ENCODE peak calls at places on chromosome 9, in nine cellular contexts. O is OCI-LY7, M is adrenal gland, N is gastrocnemius medialis, J is right lobe of liver, R is K562, K is heart left ventricle, W is HFFc6, X is AG10803. E is an unnamed sample.

GRCh38 chr9:18756712-18757125 is 276.3 kb downstream of the SAXO1 start:
- DNase-seq in R (no peak), K (no peak), X (no peak), O (no peak), W (no peak), N (no peak), J (no peak), M (no peak), E (no peak)

GRCh38 chr9:98998441-98999151 is 54.9 kb downstream of the COL15A1 start:
- DNase-seq in J (peak), W (peak), N (peak), K (peak), R (peak), X (peak), O (peak), M (peak), E (peak)

GRCh38 chr9:85610074-85610855 is 131.5 kb downstream of the AGTPBP1 start:
- DNase-seq in R (peak), W (peak), M (no peak), X (peak), K (no peak), J (no peak), O (peak), N (no peak), E (no peak)

GRCh38 chr9:72633966-72634365 is 112.6 kb downstream of the TMC1 start:
- DNase-seq in X (peak), O (no peak), W (peak), N (no peak), K (no peak), J (no peak), M (no peak), R (no peak), E (no peak)

GRCh38 chr9:108162664-108163063 is 673.1 kb upstream of the KLF4 start:
- DNase-seq in O (no peak), X (peak), R (no peak), K (no peak), M (peak), J (no peak), W (no peak), N (no peak), E (no peak)

GRCh38 chr9:98791147-98792095 is 4.9 kb downstream of the ANKS6 start:
- DNase-seq in N (peak), R (peak), J (peak), X (peak), K (peak), O (peak), M (peak), W (peak), E (peak)

GRCh38 chr9:14769235-14769580 is 46.7 kb upstream of the CER1 start:
- DNase-seq in W (peak), R (peak), M (no peak), N (no peak), O (peak), K (no peak), X (peak), J (no peak), E (no peak)

GRCh38 chr9:13279284-13280162 is at the start of gene MPDZ:
- DNase-seq in R (peak), N (peak), M (peak), W (peak), O (no peak), J (peak), X (peak), K (peak), E (no peak)

GRCh38 chr9:98913705-98914104 is 30.0 kb upstream of the COL15A1 start:
- DNase-seq in O (no peak), N (no peak), J (no peak), X (no peak), R (no peak), K (no peak), M (no peak), W (no peak), E (no peak)

GRCh38 chr9:131651599-131651998 is 88.3 kb downstream of the RAPGEF1 start:
- DNase-seq in M (no peak), J (no peak), K (no peak), O (no peak), N (no peak), X (peak), W (peak), R (no peak), E (no peak)

GRCh38 chr9:131393622-131394463 is at the start of gene PRRC2B:
- DNase-seq in N (peak), O (peak), W (peak), R (peak), J (peak), X (peak), K (peak), M (peak), E (peak)

GRCh38 chr9:130904070-130905044 is 7.7 kb upstream of the QRFP start:
- DNase-seq in M (no peak), X (no peak), O (no peak), R (no peak), J (no peak), K (no peak), W (no peak), N (no peak), E (no peak)

GRCh38 chr9:90085633-90086032 is 480.8 kb downstream of the GADD45G start:
- DNase-seq in N (no peak), X (no peak), M (no peak), O (no peak), J (no peak), W (no peak), K (no peak), R (no peak), E (no peak)

GRCh38 chr9:26477963-26478362 is 414.6 kb downstream of the CAAP1 start:
- DNase-seq in J (no peak), W (no peak), K (no peak), M (no peak), X (no peak), N (no peak), O (no peak), R (no peak), E (no peak)

GRCh38 chr9:16214677-16215076 is 655.8 kb downstream of the BNC2 start:
- DNase-seq in R (no peak), M (no peak), O (no peak), J (no peak), W (no peak), N (no peak), K (no peak), X (no peak), E (no peak)

GRCh38 chr9:121445986-121446385 is 53.7 kb downstream of the GGTA1 start:
- DNase-seq in W (no peak), J (no peak), O (peak), K (no peak), X (no peak), N (no peak), M (no peak), R (no peak), E (no peak)
- TF ChIP-seq CTCF in W (peak), J (no peak), O (peak), K (peak), X (no peak), N (no peak), M (no peak), R (no peak), E (no peak)

DNA sequence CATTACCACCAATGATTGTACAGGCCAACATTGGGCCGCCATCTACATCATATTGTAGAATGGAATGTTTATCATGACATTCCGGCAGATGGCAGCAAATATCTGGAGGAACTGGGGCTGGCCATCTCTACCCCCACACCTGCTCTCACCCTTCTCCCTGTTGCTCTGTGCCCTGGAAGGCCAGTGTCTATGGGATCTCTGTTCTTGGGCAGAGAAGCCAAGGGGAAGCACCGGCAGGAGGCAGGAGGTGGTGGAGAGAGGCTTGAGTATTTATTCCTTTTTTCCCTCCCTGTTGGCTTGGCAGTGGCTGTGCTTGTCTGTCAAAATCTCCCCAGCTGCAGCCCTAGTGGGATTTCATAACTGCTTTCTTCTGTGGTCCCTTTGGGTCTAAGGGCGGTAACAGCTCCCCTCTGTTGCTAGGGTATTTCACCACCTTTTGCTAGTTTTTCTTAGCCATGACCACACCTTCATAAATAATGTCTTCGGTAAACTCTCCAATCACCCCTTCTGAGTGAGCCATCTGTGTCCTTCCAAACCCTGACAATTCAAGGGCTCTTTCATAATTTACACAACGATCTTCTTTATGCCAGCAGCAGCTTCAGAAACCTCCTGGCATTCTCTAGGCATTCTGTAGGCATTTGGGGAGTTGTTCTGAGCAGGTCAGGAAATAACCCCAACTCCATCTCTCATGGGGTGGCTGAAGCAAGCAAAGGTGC is 225.8 kb downstream of the MELK start:
- DNase-seq in K (no peak), W (no peak), M (no peak), N (no peak), X (no peak), R (peak), O (no peak), J (no peak), E (no peak)
- TF ChIP-seq CTCF in K (no peak), W (no peak), M (no peak), N (no peak), X (no peak), R (peak), O (no peak), J (no peak), E (no peak)

DNA sequence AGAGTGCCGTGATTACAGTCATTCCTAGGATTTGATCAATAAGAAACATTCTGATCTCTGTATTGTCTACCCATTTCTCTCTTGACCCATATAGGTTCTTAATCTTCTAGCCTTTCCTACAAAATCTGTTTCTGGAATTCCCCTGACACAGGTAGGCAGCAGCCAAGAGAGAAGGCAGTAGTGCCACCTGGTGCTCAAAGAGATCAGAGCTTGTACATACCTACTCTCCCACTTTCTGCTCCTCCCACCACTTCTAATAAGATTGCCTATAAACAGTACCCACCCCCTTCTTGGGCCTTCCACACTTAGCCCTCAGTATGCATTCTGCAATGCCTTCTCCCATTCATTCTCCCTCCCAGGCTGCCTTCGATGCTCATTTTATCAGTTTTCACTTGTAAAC is 117.4 kb upstream of the RORB start:
- DNase-seq in M (peak), J (peak), N (no peak), X (no peak), R (peak), W (no peak), O (peak), K (no peak), E (no peak)
- TF ChIP-seq CTCF in M (no peak), J (peak), N (no peak), X (no peak), R (no peak), W (no peak), O (peak), K (no peak), E (no peak)

GRCh38 chr9:113508111-113508749 is 44.7 kb downstream of the RGS3 start:
- DNase-seq in X (no peak), J (no peak), R (peak), W (no peak), N (no peak), O (no peak), M (no peak), K (no peak), E (no peak)
- TF ChIP-seq CTCF in X (no peak), J (peak), R (peak), W (peak), N (no peak), O (peak), M (no peak), K (no peak), E (no peak)